ENCODE peak calls at places on chromosomes 11 and 22, in eight cellular contexts. V is pancreas, C is brain microvascular endothelial cell, T is MM.1S, Q is endodermal cell, A is suprapubic skin, S is spleen, G is foreskin fibroblast. Z is an unnamed sample.

GRCh38 chr11:73323464-73323863 is 15.4 kb downstream of the ARHGEF17 start:
- DNase-seq in A (peak; percentile 85), Q (peak; percentile 89), C (peak; percentile 35), V (no peak), T (no peak), G (peak; percentile 85), S (peak; percentile 82), Z (no peak)

GRCh38 chr11:73321342-73322110 is 13.4 kb downstream of the ARHGEF17 start:
- DNase-seq in T (no peak), V (no peak), C (peak; percentile 54), S (no peak), G (peak; percentile 80), A (no peak), Q (no peak), Z (no peak)

GRCh38 chr11:57735655-57736298 is 5.5 kb upstream of the SELENOH start:
- DNase-seq in S (no peak), A (no peak), Q (peak; percentile 57), T (peak; percentile 64), C (no peak), G (no peak), V (no peak), Z (no peak)

GRCh38 chr11:72758690-72759389 is 6.6 kb upstream of the ARAP1 start:
- DNase-seq in Q (no peak), V (peak; percentile 46), C (peak; percentile 98), S (no peak), G (no peak), A (no peak), T (no peak), Z (no peak)

GRCh38 chr11:76236092-76237026 is 30.1 kb upstream of the WNT11 start:
- DNase-seq in V (no peak), A (peak; percentile 87), G (peak; percentile 80), S (peak; percentile 89), C (peak; percentile 33), T (peak; percentile 56), Q (peak; percentile 90), Z (no peak)

GRCh38 chr22:22424210-22424800 is 84.2 kb downstream of the ZNF280B start:
- DNase-seq in A (no peak), G (no peak), S (no peak), C (no peak), V (no peak), T (no peak), Q (peak; percentile 74), Z (no peak)

GRCh38 chr22:24146791-24147353 is 34.4 kb upstream of the SUSD2 start:
- DNase-seq in V (peak; percentile 49), G (peak; percentile 69), T (peak; percentile 31), A (no peak), C (peak; percentile 29), S (no peak), Q (peak; percentile 68), Z (no peak)

GRCh38 chr11:56906683-56907148 is 82.0 kb upstream of the OR5AK2 start:
- DNase-seq in G (no peak), S (no peak), A (no peak), C (no peak), Q (no peak), T (no peak), V (no peak), Z (no peak)

GRCh38 chr11:134555510-134555909 is 143.5 kb upstream of the B3GAT1 start:
- DNase-seq in S (no peak), Q (peak; percentile 28), V (no peak), A (no peak), T (no peak), G (no peak), C (no peak), Z (no peak)

GRCh38 chr11:12675951-12676711 is 1.9 kb downstream of the TEAD1 start:
- DNase-seq in G (peak; percentile 48), T (peak; percentile 27), V (no peak), A (no peak), C (no peak), Q (peak; percentile 70), S (no peak), Z (no peak)

GRCh38 chr22:43159484-43160178 is 8.3 kb downstream of the TSPO start:
- DNase-seq in V (peak; percentile 31), C (no peak), S (peak; percentile 59), A (no peak), Q (peak; percentile 86), G (no peak), T (no peak), Z (no peak)

GRCh38 chr11:19766810-19767209 is 54.2 kb downstream of the NAV2 start:
- DNase-seq in A (no peak), Q (no peak), C (no peak), T (no peak), S (no peak), V (no peak), G (peak; percentile 61), Z (no peak)

GRCh38 chr11:102664001-102664752 is 39.0 kb upstream of the MMP20 start:
- DNase-seq in V (no peak), S (no peak), A (no peak), T (no peak), G (no peak), C (no peak), Q (peak; percentile 78), Z (no peak)

GRCh38 chr22:30926706-30927105 is 41.9 kb downstream of the MORC2 start:
- DNase-seq in Q (no peak), A (no peak), T (no peak), G (no peak), C (no peak), S (no peak), V (no peak), Z (no peak)

GRCh38 chr22:43345761-43346261 is 2.6 kb upstream of the SCUBE1 start:
- DNase-seq in T (no peak), V (no peak), A (no peak), C (no peak), G (no peak), S (peak; percentile 41), Q (peak; percentile 53), Z (no peak)

GRCh38 chr11:84420261-84420660 is 1134.1 kb upstream of the CCDC90B start:
- DNase-seq in Q (no peak), A (no peak), V (no peak), G (no peak), S (no peak), C (peak; percentile 7), T (no peak), Z (peak; percentile 71)

GRCh38 chr11:57410287-57410686 is 16.6 kb downstream of the SLC43A3 start:
- DNase-seq in G (peak; percentile 85), A (no peak), S (no peak), Q (no peak), V (no peak), C (peak; percentile 61), T (no peak), Z (peak; percentile 57)

GRCh38 chr11:8263109-8263768 is 439 bp downstream of the LMO1 start:
- DNase-seq in V (no peak), C (peak; percentile 6), A (peak; percentile 63), Q (peak; percentile 78), T (no peak), S (peak; percentile 76), G (peak; percentile 36), Z (no peak)

GRCh38 chr11:35082322-35083180 is 56.4 kb upstream of the CD44 start:
- DNase-seq in A (peak; percentile 91), G (peak; percentile 90), C (peak; percentile 89), Q (peak; percentile 90), V (peak; percentile 74), T (peak; percentile 51), S (peak; percentile 91), Z (no peak)

DNA sequence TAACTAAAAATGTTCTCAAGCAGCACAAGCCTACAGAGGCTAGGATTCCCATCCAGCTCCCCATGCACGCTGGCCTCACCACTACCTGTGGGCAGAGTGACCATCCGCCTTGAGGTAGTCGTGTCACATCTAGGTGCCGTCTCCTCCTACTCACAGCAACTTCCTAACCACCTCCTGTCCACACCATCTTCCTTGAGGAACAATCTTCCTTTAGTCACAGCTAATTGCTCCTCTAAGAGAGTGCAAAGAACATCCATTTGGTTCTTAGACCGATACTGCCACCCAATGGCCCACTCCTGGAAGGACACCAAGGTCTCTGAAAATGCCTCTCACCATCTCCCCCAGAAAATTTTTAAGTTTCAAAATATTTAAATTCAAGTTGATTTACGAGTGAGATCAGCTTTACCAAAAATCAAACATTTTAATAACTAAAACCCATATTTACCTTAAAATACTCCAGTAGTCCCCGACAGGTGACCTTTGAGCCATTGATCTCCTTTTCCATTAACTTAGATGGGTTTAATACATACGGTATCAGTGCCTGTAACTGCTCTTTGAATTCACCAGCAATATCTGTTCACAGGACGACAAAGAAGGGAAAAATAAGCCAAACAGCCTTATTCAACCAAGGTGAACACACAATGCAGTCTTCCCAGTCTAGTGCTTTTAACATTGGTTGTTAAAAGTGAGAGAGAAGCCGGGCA is 21.7 kb upstream of the PLAAT3 start:
- DNase-seq in Q (peak; percentile 89), A (no peak), G (peak; percentile 75), V (peak; percentile 35), T (peak; percentile 50), C (peak; percentile 57), S (no peak), Z (no peak)
- TF ChIP-seq CTCF in Q (peak; percentile 96), A (peak; percentile 60), G (peak; percentile 75), V (peak; percentile 59), T (peak; percentile 75), C (peak; percentile 89), S (peak; percentile 64), Z (peak; percentile 76)

GRCh38 chr11:282171-282570 is 4.0 kb downstream of the NLRP6 start:
- DNase-seq in Q (peak; percentile 44), C (no peak), S (peak; percentile 58), A (no peak), V (no peak), G (no peak), T (no peak), Z (no peak)
- H3K4me3 ChIP-seq in Q (no peak overlapping the region), C (no peak overlapping the region), S (no peak overlapping the region), A (no peak overlapping the region), V (no peak overlapping the region), G (no peak overlapping the region), T (no peak overlapping the region), Z (no peak overlapping the region)

DNA sequence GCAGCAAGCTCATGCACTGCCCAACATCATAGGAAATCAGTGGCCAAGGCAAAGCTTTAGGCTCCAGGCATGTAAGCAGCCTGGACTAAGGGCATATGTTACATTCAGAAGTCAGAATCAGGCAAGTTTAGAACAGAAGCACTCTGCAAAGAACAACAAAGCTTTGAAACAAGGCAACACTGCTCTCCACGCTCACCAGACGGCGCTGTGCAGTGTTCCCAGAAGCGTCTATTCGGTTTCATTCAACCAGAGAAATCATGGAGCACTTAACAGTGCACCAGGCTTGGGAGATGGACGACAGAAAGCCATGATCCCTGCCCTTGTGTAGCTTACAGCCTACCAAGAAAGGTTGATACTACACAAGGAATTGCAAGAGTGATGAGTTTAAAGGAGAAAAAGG is 555.8 kb downstream of the BUD13 start:
- DNase-seq in Q (no peak), G (peak; percentile 8), C (peak; percentile 49), S (no peak), T (no peak), V (no peak), A (peak; percentile 58), Z (peak; percentile 10)
- TF ChIP-seq CTCF in Q (peak; percentile 19), G (peak; percentile 69), C (peak; percentile 77), S (peak; percentile 13), T (peak; percentile 64), V (peak; percentile 25), A (peak; percentile 72), Z (peak; percentile 83)

DNA sequence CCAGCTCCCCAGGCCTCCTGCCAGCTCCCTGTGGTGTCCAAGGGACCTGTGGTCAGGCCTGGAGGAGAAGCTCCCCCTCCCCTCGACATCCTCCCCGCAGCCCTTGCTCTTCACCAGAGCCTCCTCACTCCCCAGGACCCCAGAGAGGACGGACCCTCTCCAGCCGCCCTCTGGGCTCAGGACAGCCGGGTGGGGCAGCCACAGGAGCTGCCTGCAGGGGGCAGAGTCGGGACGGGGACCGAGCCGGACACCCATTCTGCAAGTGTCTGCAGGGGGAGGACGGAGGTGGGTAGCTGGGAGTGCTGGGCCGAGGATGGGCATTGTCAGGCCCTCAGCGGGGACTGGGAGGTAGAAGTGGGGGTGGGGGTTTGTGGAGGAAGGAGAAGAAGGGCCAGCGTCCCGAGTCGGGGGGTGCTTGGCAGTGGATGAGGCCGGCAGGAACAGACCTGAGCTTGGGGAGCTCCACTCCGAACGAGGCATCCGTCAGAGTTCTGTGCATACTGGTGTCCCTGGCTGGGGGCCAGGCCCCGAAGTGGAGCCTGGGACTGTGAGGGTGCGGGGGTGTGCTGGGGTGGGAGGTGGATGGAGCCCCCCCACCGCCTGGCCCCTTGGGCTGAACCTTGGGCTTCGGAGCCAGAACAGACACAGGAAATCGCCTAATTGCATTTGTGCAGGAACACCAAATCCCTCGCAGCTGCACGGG is 15.2 kb downstream of the PRR33 start:
- DNase-seq in A (peak; percentile 86), T (no peak), Q (peak; percentile 83), V (peak; percentile 23), C (peak; percentile 34), S (peak; percentile 87), G (peak; percentile 67), Z (no peak)
- H3K4me3 ChIP-seq in A (peak overlapping the region; percentile 9), T (no peak overlapping the region), Q (no peak overlapping the region), V (no peak overlapping the region), C (no peak overlapping the region), S (no peak overlapping the region), G (no peak overlapping the region), Z (no peak overlapping the region)